ENCODE peak calls at places on chromosomes 12 and 14, in eight cellular contexts. Y is upper lobe of left lung, O is stomach, L is suprapubic skin, D is GM12878, B is A549, Z is ovary, I is transverse colon. A is an unnamed sample.

GRCh38 chr12:132175496-132176357 is 31.5 kb downstream of the NOC4L start:
- DNase-seq in Z (no peak), Y (peak; percentile 81), D (no peak), O (peak; percentile 47), B (no peak), L (no peak), I (no peak), A (no peak)

GRCh38 chr12:91406920-91407341 is 224.3 kb upstream of the DCN start:
- DNase-seq in Y (no peak), Z (no peak), L (no peak), I (peak; percentile 10), O (no peak), D (peak; percentile 54), B (peak; percentile 20), A (no peak)

GRCh38 chr12:779745-780734 is 27.7 kb downstream of the WNK1 start:
- DNase-seq in L (no peak), B (peak; percentile 35), Z (no peak), D (no peak), O (no peak), Y (no peak), I (no peak), A (no peak)

GRCh38 chr14:39266589-39266870 is 32.8 kb downstream of the MIA2 start:
- DNase-seq in Z (peak; percentile 62), O (peak; percentile 90), I (peak; percentile 89), B (no peak), L (peak; percentile 82), Y (no peak), D (no peak), A (peak; percentile 18)

GRCh38 chr12:45268672-45269406 is 52.9 kb downstream of the ANO6 start:
- DNase-seq in Y (no peak), L (peak; percentile 84), O (peak; percentile 76), I (peak; percentile 50), B (peak; percentile 35), D (no peak), Z (peak; percentile 84), A (peak; percentile 61)

GRCh38 chr12:34294137-34294536 is 271.8 kb downstream of the ALG10 start:
- DNase-seq in D (no peak), B (no peak), I (no peak), Y (peak; percentile 30), Z (peak; percentile 7), L (peak; percentile 50), O (no peak), A (no peak)

GRCh38 chr14:24806061-24806678 is 172.2 kb upstream of the GZMB start:
- DNase-seq in Y (no peak), D (peak; percentile 16), L (no peak), Z (peak; percentile 21), I (peak; percentile 89), O (peak; percentile 85), B (peak; percentile 17), A (peak; percentile 83)

GRCh38 chr12:84994436-84994835 is 41.6 kb downstream of the TSPAN19 start:
- DNase-seq in O (no peak), I (no peak), B (no peak), Z (no peak), L (no peak), D (no peak), Y (no peak), A (no peak)

GRCh38 chr14:96424104-96424989 is 32.4 kb downstream of the AK7 start:
- DNase-seq in Z (no peak), I (peak; percentile 48), Y (peak; percentile 88), B (peak; percentile 57), O (peak; percentile 38), D (peak; percentile 45), L (no peak), A (peak; percentile 78)

GRCh38 chr14:54000341-54000811 is 43.8 kb upstream of the BMP4 start:
- DNase-seq in Z (no peak), Y (no peak), D (no peak), L (no peak), O (no peak), B (no peak), I (no peak), A (no peak)

GRCh38 chr12:52814710-52815155 is 817 bp upstream of the KRT4 start:
- DNase-seq in O (no peak), I (no peak), B (no peak), L (no peak), Y (no peak), D (no peak), Z (no peak), A (no peak)

GRCh38 chr12:82413994-82414393 is 55.7 kb downstream of the METTL25 start:
- DNase-seq in O (no peak), I (no peak), B (no peak), D (no peak), L (no peak), Y (no peak), Z (no peak), A (no peak)

GRCh38 chr12:103791350-103791920 is 49.6 kb downstream of the NT5DC3 start:
- DNase-seq in D (no peak), L (no peak), Z (no peak), I (no peak), O (no peak), Y (no peak), B (no peak), A (no peak)

GRCh38 chr12:50785406-50785805 is 21.5 kb downstream of the ATF1 start:
- DNase-seq in L (no peak), B (no peak), Y (no peak), D (no peak), Z (no peak), I (no peak), O (no peak), A (no peak)

GRCh38 chr12:105574056-105574715 is 243.7 kb downstream of the C12orf75 start:
- DNase-seq in D (no peak), Z (no peak), I (no peak), Y (no peak), O (no peak), B (no peak), L (no peak), A (no peak)

GRCh38 chr12:62194031-62194430 is 66.2 kb upstream of the USP15 start:
- DNase-seq in D (no peak), Y (no peak), I (no peak), L (no peak), B (no peak), Z (no peak), O (no peak), A (no peak)

GRCh38 chr12:110758922-110759321 is 16.2 kb upstream of the PPP1CC start:
- DNase-seq in D (no peak), O (no peak), B (no peak), I (peak; percentile 54), Z (no peak), Y (no peak), L (no peak), A (no peak)

GRCh38 chr12:124756151-124756550 is 107.5 kb downstream of the SCARB1 start:
- DNase-seq in Y (no peak), I (no peak), D (no peak), B (no peak), L (no peak), O (no peak), Z (no peak), A (no peak)

GRCh38 chr12:124755801-124756148 is 107.9 kb downstream of the SCARB1 start:
- DNase-seq in I (no peak), B (no peak), D (no peak), Z (no peak), O (no peak), Y (no peak), L (no peak), A (no peak)

GRCh38 chr12:124753993-124754392 is 109.7 kb downstream of the SCARB1 start:
- DNase-seq in L (no peak), O (no peak), B (no peak), D (no peak), Y (no peak), I (no peak), Z (no peak), A (no peak)

GRCh38 chr12:124754491-124754890 is 109.2 kb downstream of the SCARB1 start:
- DNase-seq in B (no peak), L (no peak), O (no peak), D (no peak), Z (no peak), I (no peak), Y (no peak), A (no peak)

GRCh38 chr12:124754949-124755800 is 108.5 kb downstream of the SCARB1 start:
- DNase-seq in Z (peak; percentile 80), O (peak; percentile 46), D (no peak), L (peak; percentile 92), Y (peak; percentile 83), I (peak; percentile 73), B (no peak), A (peak; percentile 84)
- TF ChIP-seq EP300 in Z (no peak), O (peak; percentile 90), D (no peak), L (peak; percentile 76), Y (peak; percentile 50), I (peak; percentile 80), B (no peak), A (peak; percentile 94)

DNA sequence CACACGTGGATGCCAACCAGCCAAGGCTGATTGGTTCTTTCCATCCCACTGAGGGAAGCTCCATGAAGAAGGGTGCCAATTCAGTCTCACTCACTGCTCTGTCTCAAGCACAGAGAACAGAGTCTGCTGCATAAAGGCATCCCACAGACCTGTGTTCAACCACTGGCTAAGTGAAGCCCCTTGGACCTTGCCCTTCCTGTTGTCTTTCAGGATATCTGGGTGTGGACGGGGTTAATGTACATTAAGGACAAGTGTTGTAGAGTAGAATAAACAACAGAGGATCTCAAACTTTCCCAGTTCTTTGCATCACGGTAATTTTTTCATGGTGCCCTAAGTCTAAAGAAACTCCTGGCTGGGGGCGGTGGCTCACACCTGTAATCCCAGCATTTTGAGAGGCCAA is 33.1 kb upstream of the GPATCH2L start:
- DNase-seq in I (no peak), Z (no peak), O (no peak), D (no peak), Y (no peak), L (no peak), B (no peak), A (no peak)
- TF ChIP-seq EP300 in I (no peak), Z (no peak), O (no peak), D (no peak), Y (no peak), L (no peak), B (no peak), A (no peak)

DNA sequence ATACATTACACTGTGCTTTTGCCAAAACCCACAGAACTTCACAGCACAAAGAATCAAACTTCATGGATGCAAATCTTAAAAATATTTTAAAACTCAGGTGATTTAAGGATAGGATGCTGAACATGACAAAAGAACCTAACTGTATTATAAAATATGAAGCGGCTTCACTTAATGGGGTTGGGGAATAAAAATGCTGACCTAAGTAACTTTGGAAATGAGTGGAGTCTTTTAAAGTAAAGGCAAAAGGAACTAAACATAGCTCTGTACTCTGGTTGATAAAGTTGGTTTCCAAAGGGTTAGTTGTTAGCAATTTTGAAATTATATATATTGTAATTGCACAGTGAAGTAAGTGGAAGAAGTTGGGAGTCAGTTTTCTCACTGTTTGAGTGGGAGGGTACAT is 111.5 kb upstream of the SYT1 start:
- DNase-seq in O (no peak), D (no peak), I (no peak), B (no peak), Z (no peak), Y (no peak), L (no peak), A (no peak)
- TF ChIP-seq EP300 in O (no peak), D (no peak), I (no peak), B (no peak), Z (no peak), Y (no peak), L (no peak), A (no peak)

DNA sequence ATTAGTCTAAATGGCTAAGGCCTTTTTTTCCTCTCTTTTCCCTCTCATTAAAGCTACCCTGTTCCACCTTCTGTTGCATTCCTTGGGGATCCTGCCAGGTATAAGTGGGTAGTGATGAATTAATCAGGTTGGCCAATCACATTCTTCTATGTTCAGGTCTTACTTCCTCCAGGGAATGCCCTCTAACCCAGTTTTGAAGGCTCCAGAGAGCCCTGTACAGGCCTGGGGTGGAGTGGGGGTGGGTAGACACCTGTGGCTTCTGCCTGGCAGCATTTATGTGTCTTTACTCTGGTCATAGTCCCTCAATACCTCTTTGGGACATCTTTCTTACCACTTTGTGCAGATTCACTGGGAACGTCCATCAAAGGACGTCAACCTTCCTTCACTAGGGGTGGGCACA is 28.4 kb downstream of the HSPB8 start:
- DNase-seq in O (no peak), L (no peak), Z (no peak), B (no peak), D (no peak), Y (no peak), I (no peak), A (no peak)
- TF ChIP-seq EP300 in O (no peak), L (no peak), Z (no peak), B (no peak), D (no peak), Y (no peak), I (no peak), A (no peak)

A was measured in tibial nerve.